ENCODE peak calls at places on chromosomes 1 and 21, in four cellular contexts. N, D, H and B are unnamed samples. For H3K4me1, the result is how much of the 10 kb centered on the place peaks cover.

GRCh38 chr1:196160066-196160795 is 448.0 kb downstream of the KCNT2 start:
- DNase-seq in N (no peak), D (no peak), H (peak), B (no peak)

GRCh38 chr1:108034396-108034795 is 69.4 kb upstream of the VAV3 start:
- DNase-seq in N (no peak), D (no peak), H (peak), B (no peak)

GRCh38 chr1:228540161-228540917 is 53.2 kb downstream of the RNF187 start:
- DNase-seq in N (no peak), D (no peak), H (no peak), B (no peak)

GRCh38 chr1:202959276-202959620 is 1.1 kb upstream of the ADIPOR1 start:
- DNase-seq in N (peak), D (no peak), H (peak), B (no peak)

GRCh38 chr1:37858931-37859506 is 373 bp downstream of the MTF1 start:
- DNase-seq in N (peak), D (no peak), H (no peak), B (no peak)

GRCh38 chr21:45354970-45355369 is 50.0 kb upstream of the COL18A1 start:
- DNase-seq in N (no peak), D (no peak), H (peak), B (no peak)

GRCh38 chr1:202149566-202149965 is 5.0 kb upstream of the ARL8A start:
- DNase-seq in N (no peak), D (no peak), H (no peak), B (no peak)

GRCh38 chr1:20087668-20088067 is 17.7 kb downstream of the PLA2G5 start:
- DNase-seq in N (no peak), D (no peak), H (peak), B (no peak)

GRCh38 chr1:68379085-68379478 is 70.7 kb downstream of the RPE65 start:
- DNase-seq in N (no peak), D (no peak), H (peak), B (no peak)

GRCh38 chr1:72845342-72845741 is 563.0 kb upstream of the NEGR1 start:
- DNase-seq in N (no peak), D (no peak), H (peak), B (no peak)

GRCh38 chr1:87765686-87766085 is 437.0 kb downstream of the LMO4 start:
- DNase-seq in N (no peak), D (no peak), H (peak), B (no peak)

GRCh38 chr1:220894025-220894923 is 15.0 kb downstream of the HLX start:
- DNase-seq in N (no peak), D (no peak), H (no peak), B (no peak)

GRCh38 chr1:30908446-30908885 is at the start of gene SDC3:
- DNase-seq in N (no peak), D (no peak), H (peak), B (no peak)

GRCh38 chr1:89022167-89022959 is at the start of gene GBP3:
- DNase-seq in N (no peak), D (no peak), H (peak), B (peak)

GRCh38 chr1:61332196-61332753 is 249.9 kb downstream of the NFIA start:
- DNase-seq in N (no peak), D (no peak), H (no peak), B (peak)

GRCh38 chr1:154859786-154860153 is 10.3 kb downstream of the KCNN3 start:
- DNase-seq in N (no peak), D (peak), H (no peak), B (no peak)

GRCh38 chr1:151838491-151839412 is 868 bp downstream of the C2CD4D start:
- DNase-seq in N (no peak), D (no peak), H (no peak), B (no peak)

GRCh38 chr21:39037807-39038405 is 145.3 kb downstream of the PSMG1 start:
- DNase-seq in N (no peak), D (no peak), H (no peak), B (no peak)

GRCh38 chr21:34027727-34028461 is 45.5 kb upstream of the MRPS6 start:
- DNase-seq in N (no peak), D (no peak), H (no peak), B (no peak)

GRCh38 chr1:47233165-47233564 is 1.1 kb upstream of the TAL1 start:
- DNase-seq in N (no peak), D (no peak), H (no peak), B (no peak)

GRCh38 chr1:78318011-78318410 is 172.8 kb upstream of the PTGFR start:
- DNase-seq in N (no peak), D (no peak), H (no peak), B (no peak)

GRCh38 chr1:37825508-37825907 is 17.5 kb upstream of the YRDC start:
- DNase-seq in N (no peak), D (no peak), H (no peak), B (no peak)

GRCh38 chr1:54094001-54094729 is 40.8 kb downstream of the TCEANC2 start:
- DNase-seq in N (no peak), D (no peak), H (peak), B (no peak)

GRCh38 chr1:215529111-215529510 is 38.0 kb upstream of the KCTD3 start:
- DNase-seq in N (no peak), D (no peak), H (no peak), B (no peak)

GRCh38 chr1:157700305-157700704 is 264 bp downstream of the FCRL3 start:
- DNase-seq in N (no peak), D (no peak), H (no peak), B (no peak)

GRCh38 chr1:204123376-204123775 is 28.5 kb downstream of the ETNK2 start:
- DNase-seq in N (no peak), D (no peak), H (no peak), B (no peak)

GRCh38 chr1:151352001-151352718 is 5.1 kb upstream of the RFX5 start:
- DNase-seq in N (peak), D (no peak), H (peak), B (no peak)

GRCh38 chr1:236689713-236690569 is 3.6 kb downstream of the ACTN2 start:
- DNase-seq in N (no peak), D (peak), H (no peak), B (no peak)

GRCh38 chr1:18950415-18951026 is 6.0 kb downstream of the IFFO2 start:
- DNase-seq in N (peak), D (peak), H (no peak), B (peak)

GRCh38 chr1:22916469-22916817 is 56.2 kb downstream of the LACTBL1 start:
- DNase-seq in N (no peak), D (peak), H (no peak), B (no peak)

GRCh38 chr1:63928197-63929105 is 154.6 kb downstream of the ROR1 start:
- DNase-seq in N (no peak), D (peak), H (no peak), B (no peak)

GRCh38 chr1:29124366-29125236 is 898 bp upstream of the TMEM200B start:
- DNase-seq in N (peak), D (peak), H (peak), B (peak)

GRCh38 chr21:46046471-46046870 is 51.4 kb upstream of the COL6A2 start:
- DNase-seq in N (no peak), D (peak), H (no peak), B (no peak)

GRCh38 chr21:19981938-19982337 is 1016.3 kb upstream of the NCAM2 start:
- DNase-seq in N (no peak), D (no peak), H (peak), B (no peak)

GRCh38 chr21:37558676-37559204 is 192.2 kb downstream of the DYRK1A start:
- DNase-seq in N (no peak), D (no peak), H (no peak), B (no peak)

GRCh38 chr21:37555672-37556261 is 189.2 kb downstream of the DYRK1A start:
- DNase-seq in N (no peak), D (peak), H (no peak), B (no peak)

GRCh38 chr21:37560385-37560784 is 193.8 kb downstream of the DYRK1A start:
- DNase-seq in N (no peak), D (no peak), H (no peak), B (no peak)

GRCh38 chr21:37554661-37555379 is 188.2 kb downstream of the DYRK1A start:
- DNase-seq in N (no peak), D (no peak), H (no peak), B (no peak)

GRCh38 chr21:37557261-37557950 is 190.8 kb downstream of the DYRK1A start:
- DNase-seq in N (no peak), D (no peak), H (no peak), B (no peak)
- H3K27ac ChIP-seq in N (no peak), D (peak), H (no peak), B (no peak)

DNA sequence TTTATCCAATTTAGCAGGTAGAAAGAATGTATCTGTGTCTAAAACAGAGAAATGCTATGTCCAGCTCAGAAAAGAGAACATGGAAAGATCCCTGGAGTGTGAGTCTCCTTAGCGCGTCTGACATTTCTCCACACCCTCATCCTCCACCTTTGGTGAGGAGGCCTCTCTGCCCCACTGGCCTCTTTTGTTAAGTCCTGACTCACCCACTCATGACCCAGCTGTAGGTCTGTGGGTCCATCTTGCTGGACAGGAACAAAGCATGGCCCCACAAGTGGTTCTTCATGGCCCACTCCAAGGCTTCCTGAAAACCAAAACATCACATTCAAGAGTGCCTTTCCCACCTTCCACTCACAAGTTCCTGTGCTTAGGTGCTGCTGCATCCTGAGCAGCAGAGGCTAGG is 15.8 kb downstream of the SEC16B start:
- DNase-seq in N (no peak), D (no peak), H (no peak), B (no peak)
- H3K4me1 ChIP-seq in N (under half), D (under half), H (under half), B (under half)

GRCh38 chr1:244660595-244660994 is 7.7 kb downstream of the DESI2 start:
- DNase-seq in N (no peak), D (no peak), H (no peak), B (no peak)

GRCh38 chr1:244655186-244655585 is 2.3 kb downstream of the DESI2 start:
- DNase-seq in N (no peak), D (no peak), H (no peak), B (no peak)

GRCh38 chr1:244657421-244657820 is 4.5 kb downstream of the DESI2 start:
- DNase-seq in N (no peak), D (no peak), H (no peak), B (no peak)

GRCh38 chr1:244662604-244663003 is 9.7 kb downstream of the DESI2 start:
- DNase-seq in N (no peak), D (no peak), H (peak), B (no peak)

GRCh38 chr1:244659694-244660093 is 6.8 kb downstream of the DESI2 start:
- DNase-seq in N (no peak), D (no peak), H (peak), B (no peak)
- H3K4me3 ChIP-seq in N (no peak), D (no peak), H (no peak), B (no peak)

GRCh38 chr1:31959941-31960340 is 21.8 kb upstream of the PTP4A2 start:
- DNase-seq in N (peak), D (no peak), H (no peak), B (no peak)
- H3K27ac ChIP-seq in N (no peak), D (no peak), H (no peak), B (no peak)

DNA sequence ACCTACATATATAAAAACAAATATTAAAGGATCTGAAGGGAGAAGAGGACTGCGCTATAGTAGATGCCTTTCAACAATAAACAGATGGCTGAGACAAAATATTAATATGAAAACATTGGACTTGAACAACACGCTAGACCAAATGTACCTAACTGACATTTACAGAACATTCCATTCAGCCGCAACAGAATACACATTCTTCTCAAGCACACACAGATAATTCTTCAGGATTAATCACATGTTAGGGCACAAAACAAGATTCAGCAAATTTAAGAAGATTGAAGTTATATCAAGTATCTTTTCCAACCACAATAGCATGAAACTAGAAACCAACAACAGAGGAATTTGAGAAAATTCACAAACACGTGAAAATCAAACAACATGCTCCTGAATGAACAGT is 741.4 kb downstream of the ADGRL2 start:
- DNase-seq in N (no peak), D (no peak), H (no peak), B (no peak)
- H3K4me1 ChIP-seq in N (under half), D (under half), H (under half), B (under half)